ENCODE peak calls at places on chromosomes 13 and 19, in four cellular contexts. X is hepatocyte, P is spleen, C is transverse colon. N is an unnamed sample.

GRCh38 chr13:86155756-86156155 is 356.5 kb upstream of the SLITRK6 start:
- DNase-seq in C (no peak), P (no peak), X (no peak), N (no peak)

GRCh38 chr19:22332924-22333323 is 46.7 kb downstream of the ZNF729 start:
- DNase-seq in X (no peak), P (no peak), C (no peak), N (no peak)

GRCh38 chr13:35598233-35598632 is 121.7 kb upstream of the MAB21L1 start:
- DNase-seq in X (no peak), C (no peak), P (no peak), N (no peak)

GRCh38 chr19:2270157-2270571 is 11.8 kb downstream of the PEAK3 start:
- DNase-seq in P (peak; percentile 94), C (peak; percentile 54), X (peak; percentile 49), N (peak; percentile 84)

GRCh38 chr19:35904312-35905068 is 2.2 kb downstream of the HCST start:
- DNase-seq in P (no peak), C (no peak), X (no peak), N (no peak)

GRCh38 chr19:2487780-2488330 is 11.9 kb downstream of the GADD45B start:
- DNase-seq in X (no peak), C (no peak), P (no peak), N (no peak)

GRCh38 chr19:46351241-46352041 is 4.6 kb downstream of the PPP5C start:
- DNase-seq in P (no peak), X (no peak), C (peak; percentile 54), N (peak; percentile 90)

GRCh38 chr13:114115191-114115671 is 17.2 kb downstream of the RASA3 start:
- DNase-seq in C (peak; percentile 81), X (peak; percentile 71), P (peak; percentile 83), N (peak; percentile 85)

GRCh38 chr13:103277099-103277498 is 210.9 kb upstream of the SLC10A2 start:
- DNase-seq in X (no peak), C (no peak), P (no peak), N (no peak)

GRCh38 chr13:111216166-111216960 is 101.3 kb downstream of the ARHGEF7 start:
- DNase-seq in P (no peak), C (peak; percentile 38), X (peak; percentile 60), N (no peak)

GRCh38 chr13:42484396-42484795 is 89.6 kb upstream of the TNFSF11 start:
- DNase-seq in C (no peak), X (no peak), P (no peak), N (no peak)

GRCh38 chr13:98405107-98405571 is 171.8 kb downstream of the STK24 start:
- DNase-seq in P (no peak), C (no peak), X (peak; percentile 26), N (no peak)

GRCh38 chr13:41742917-41743552 is 217.9 kb downstream of the VWA8 start:
- DNase-seq in P (no peak), C (no peak), X (no peak), N (no peak)

GRCh38 chr13:62119739-62120700 is 704.4 kb upstream of the PCDH20 start:
- DNase-seq in P (no peak), X (peak; percentile 30), C (no peak), N (no peak)

GRCh38 chr19:45640849-45641273 is 1.7 kb upstream of the EML2 start:
- DNase-seq in X (peak; percentile 31), C (peak; percentile 34), P (peak; percentile 83), N (peak; percentile 72)

GRCh38 chr19:7254590-7254989 is 39.6 kb downstream of the INSR start:
- DNase-seq in P (no peak), C (no peak), X (peak; percentile 32), N (no peak)

GRCh38 chr13:97125051-97125809 is 96.9 kb upstream of the MBNL2 start:
- DNase-seq in P (no peak), X (peak; percentile 88), C (no peak), N (no peak)

DNA sequence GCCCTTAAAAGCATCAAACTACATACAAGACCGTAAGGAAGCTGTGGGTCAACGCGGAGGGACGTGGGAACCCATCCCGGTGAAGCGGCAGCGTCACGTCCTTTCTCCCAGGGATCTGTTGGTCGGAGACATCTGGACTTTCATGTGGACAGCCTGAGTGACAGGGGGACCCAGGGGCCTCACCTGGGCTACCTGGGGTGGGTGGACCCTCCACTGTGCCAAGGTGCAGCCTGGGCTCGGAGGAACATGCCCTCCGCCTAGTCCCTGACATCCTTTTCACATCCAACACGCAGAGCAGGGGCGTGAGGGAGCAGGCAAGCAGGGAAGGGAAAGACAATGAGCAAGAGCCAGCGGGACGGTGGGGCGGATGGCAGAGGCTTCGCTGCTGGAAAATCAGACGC is 13.8 kb upstream of the GARIN5A start:
- DNase-seq in P (peak; percentile 42), C (no peak), X (no peak), N (peak; percentile 52)
- H3K27me3 ChIP-seq in P (peaks cover 19% of the 10 kb centered on the region), C (peaks cover 20% of the 10 kb centered on the region), X (peaks cover 16% of the 10 kb centered on the region), N (no peaks in the 10 kb centered on the region)

GRCh38 chr19:3823345-3823704 is 37.1 kb upstream of the MATK start:
- DNase-seq in C (no peak), X (no peak), P (no peak), N (no peak)
- H3K27me3 ChIP-seq in C (peaks cover 6% of the 10 kb centered on the region), X (no peaks in the 10 kb centered on the region), P (peaks cover 12% of the 10 kb centered on the region), N (no peaks in the 10 kb centered on the region)

GRCh38 chr13:25175431-25175830 is 3.3 kb upstream of the AMER2 start:
- DNase-seq in X (no peak), C (no peak), P (no peak), N (no peak)
- H3K27me3 ChIP-seq in X (peaks cover 45% of the 10 kb centered on the region), C (peaks cover 79% of the 10 kb centered on the region), P (peaks cover 98% of the 10 kb centered on the region), N (peaks cover 63% of the 10 kb centered on the region)

GRCh38 chr13:26998265-26998664 is 173.3 kb downstream of the USP12 start:
- DNase-seq in C (no peak), P (peak; percentile 47), X (no peak), N (no peak)

GRCh38 chr13:26999499-26999898 is 172.1 kb downstream of the USP12 start:
- DNase-seq in P (peak; percentile 71), X (no peak), C (peak; percentile 2), N (no peak)

GRCh38 chr13:26993780-26994179 is 177.8 kb downstream of the USP12 start:
- DNase-seq in C (no peak), P (no peak), X (no peak), N (no peak)

GRCh38 chr13:26995159-26995558 is 176.5 kb downstream of the USP12 start:
- DNase-seq in P (no peak), X (no peak), C (no peak), N (no peak)

GRCh38 chr13:26996965-26997752 is 174.5 kb downstream of the USP12 start:
- DNase-seq in C (peak; percentile 16), P (peak; percentile 84), X (no peak), N (no peak)
- H3K27me3 ChIP-seq in C (no peaks in the 10 kb centered on the region), P (no peaks in the 10 kb centered on the region), X (no peaks in the 10 kb centered on the region), N (no peaks in the 10 kb centered on the region)

DNA sequence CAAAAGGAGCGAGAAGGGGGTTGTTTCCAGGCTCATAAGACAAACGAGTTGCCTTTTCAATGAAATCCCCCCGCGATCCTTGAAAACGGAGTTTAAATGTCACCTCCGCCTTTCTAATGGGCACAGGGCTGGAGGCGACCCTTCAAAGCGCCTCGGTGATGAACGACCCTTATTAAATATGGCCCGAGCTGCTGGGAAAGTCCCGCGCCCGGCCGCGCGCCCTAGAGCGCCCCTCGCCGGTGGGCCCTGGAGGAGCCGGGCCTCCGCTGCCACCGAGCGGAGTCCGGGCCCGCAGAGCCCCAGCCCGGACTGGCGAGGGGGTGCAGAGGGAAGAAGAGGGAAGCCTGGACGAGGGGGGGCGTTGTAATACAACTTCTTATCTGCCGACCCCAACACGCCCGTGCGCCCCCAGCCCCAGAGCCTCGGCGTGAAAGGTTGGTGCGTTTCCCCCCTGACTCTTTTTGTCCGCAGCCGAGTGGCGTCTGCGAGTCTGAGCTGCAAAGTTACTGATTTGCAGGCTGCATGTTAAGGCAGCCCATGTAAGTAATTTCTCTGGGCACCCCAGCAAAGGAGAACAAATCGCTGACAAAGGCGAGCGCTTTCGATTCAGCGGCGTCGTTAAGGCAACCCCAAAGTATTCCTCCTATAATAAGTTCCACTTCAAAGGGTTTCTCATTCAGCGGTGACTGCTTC is 11.9 kb downstream of the ZIC5 start:
- DNase-seq in X (no peak), P (no peak), C (no peak), N (no peak)
- H3K27me3 ChIP-seq in X (peaks cover 98% of the 10 kb centered on the region), P (peaks cover 100% of the 10 kb centered on the region), C (peaks cover 100% of the 10 kb centered on the region), N (peaks cover 99% of the 10 kb centered on the region)

GRCh38 chr19:17259118-17259780 is 5.3 kb downstream of the USHBP1 start:
- DNase-seq in P (no peak), C (no peak), X (no peak), N (no peak)

GRCh38 chr19:17259934-17260333 is 4.6 kb downstream of the USHBP1 start:
- DNase-seq in X (no peak), C (no peak), P (no peak), N (no peak)

GRCh38 chr19:17263712-17264640 is 569 bp downstream of the USHBP1 start:
- DNase-seq in X (no peak), P (no peak), C (no peak), N (no peak)

GRCh38 chr19:17262557-17262956 is 2.0 kb downstream of the USHBP1 start:
- DNase-seq in X (no peak), P (no peak), C (no peak), N (no peak)

GRCh38 chr19:17260842-17261325 is 3.7 kb downstream of the USHBP1 start:
- DNase-seq in C (peak; percentile 91), P (peak; percentile 97), X (peak; percentile 86), N (peak; percentile 94)
- H3K27me3 ChIP-seq in C (no peaks in the 10 kb centered on the region), P (no peaks in the 10 kb centered on the region), X (no peaks in the 10 kb centered on the region), N (no peaks in the 10 kb centered on the region)

DNA sequence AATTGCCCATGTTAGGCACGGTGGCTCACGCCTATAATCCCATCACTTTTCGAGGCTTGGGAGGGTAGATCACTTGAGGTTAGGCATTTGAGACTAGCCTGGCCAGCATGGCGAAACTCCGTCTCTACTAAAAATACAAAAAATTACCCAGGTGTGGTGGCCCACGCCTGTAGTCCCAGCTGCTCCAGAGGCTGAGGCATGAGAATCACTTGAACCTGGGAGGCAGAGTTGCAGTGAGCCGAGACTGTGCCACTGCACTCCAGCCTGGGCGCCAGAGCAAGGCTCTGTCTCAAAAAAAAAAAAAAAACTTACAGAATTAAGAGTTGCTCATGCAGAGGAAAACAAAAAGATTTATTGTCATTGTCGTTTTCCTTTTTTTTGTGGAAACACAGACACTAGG is 3.4 kb upstream of the PSMC4 start:
- DNase-seq in C (no peak), P (no peak), X (no peak), N (no peak)
- H3K27me3 ChIP-seq in C (no peaks in the 10 kb centered on the region), P (no peaks in the 10 kb centered on the region), X (no peaks in the 10 kb centered on the region), N (no peaks in the 10 kb centered on the region)